ENCODE peak calls at places on chromosomes 12 and 14, in ten cellular contexts. Q, I, D, P, G, T, L, Y, M and B are unnamed samples.

GRCh38 chr14:67387195-67387594 is 24.8 kb downstream of the PLEK2 start:
- DNase-seq in Q (no peak), I (no peak), D (no peak), P (no peak), G (no peak), T (no peak), L (no peak), Y (no peak), M (peak), B (no peak)

GRCh38 chr14:31968912-31969311 is 108.2 kb upstream of the ARHGAP5 start:
- DNase-seq in Q (no peak), I (no peak), D (no peak), P (no peak), G (no peak), T (no peak), L (no peak), Y (no peak), M (no peak), B (no peak)

GRCh38 chr14:77036484-77037337 is 8.2 kb upstream of the IRF2BPL start:
- DNase-seq in Q (no peak), I (no peak), D (no peak), P (no peak), G (no peak), T (no peak), L (no peak), Y (no peak), M (no peak), B (no peak)

GRCh38 chr12:24066865-24067264 is 117.4 kb upstream of the SOX5 start:
- DNase-seq in Q (no peak), I (no peak), D (no peak), P (no peak), G (no peak), T (peak), L (no peak), Y (no peak), M (peak), B (peak)

GRCh38 chr12:121142171-121142950 is 9.7 kb downstream of the P2RX7 start:
- DNase-seq in Q (no peak), I (no peak), D (no peak), P (no peak), G (no peak), T (no peak), L (no peak), Y (no peak), M (no peak), B (no peak)

GRCh38 chr14:71636076-71636475 is 296.2 kb upstream of the RGS6 start:
- DNase-seq in Q (no peak), I (no peak), D (no peak), P (no peak), G (no peak), T (no peak), L (no peak), Y (no peak), M (no peak), B (no peak)

GRCh38 chr12:40788276-40788675 is 96.0 kb downstream of the CNTN1 start:
- DNase-seq in Q (no peak), I (no peak), D (no peak), P (no peak), G (peak), T (no peak), L (no peak), Y (no peak), M (no peak), B (no peak)

GRCh38 chr12:29414368-29414767 is 33.4 kb upstream of the ERGIC2 start:
- DNase-seq in Q (no peak), I (no peak), D (no peak), P (no peak), G (no peak), T (peak), L (no peak), Y (no peak), M (peak), B (peak)

DNA sequence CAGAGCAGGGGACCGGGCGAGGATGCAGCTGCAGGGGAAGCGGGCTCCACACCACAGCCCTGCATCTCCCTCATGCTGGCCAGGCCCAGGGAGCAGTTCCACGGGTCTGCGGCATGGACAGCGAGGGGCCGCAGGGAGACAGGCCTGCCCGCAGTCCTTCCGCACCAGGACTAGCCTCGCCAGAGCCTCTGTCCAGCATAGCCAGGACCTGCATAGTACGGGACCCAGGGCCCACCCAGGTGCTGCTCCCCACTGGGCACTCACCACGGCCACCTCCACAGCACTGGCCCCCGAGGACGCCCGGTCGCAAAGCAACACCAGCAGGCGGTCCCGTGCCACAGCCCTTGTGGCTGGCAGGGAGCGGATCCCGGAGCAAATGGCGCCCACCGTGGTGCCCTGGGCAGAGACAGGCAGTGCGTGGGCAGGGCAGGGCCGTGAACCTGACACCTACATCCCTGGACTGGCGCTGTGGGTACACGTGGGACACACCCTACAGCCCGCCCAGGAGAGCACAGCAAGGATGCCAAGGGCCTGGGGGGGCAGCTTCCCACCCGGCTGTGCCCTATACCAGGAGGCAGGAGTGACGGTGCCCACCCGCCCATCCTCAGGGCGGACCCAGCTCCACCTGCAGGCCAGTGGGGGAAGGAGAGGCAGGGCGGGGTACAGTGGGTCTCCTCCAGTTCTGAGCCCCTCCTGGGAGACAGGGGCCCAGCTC is 23.8 kb downstream of the JAG2 start:
- DNase-seq in Q (no peak), I (peak), D (no peak), P (no peak), G (no peak), T (no peak), L (peak), Y (no peak), M (no peak), B (no peak)
- TF ChIP-seq CTCF in Q (no peak), I (no peak), D (no peak), P (peak), G (no peak), T (no peak), L (no peak), Y (no peak), M (no peak), B (no peak)

GRCh38 chr12:50111693-50112455 is at the start of gene COX14:
- DNase-seq in Q (peak), I (peak), D (peak), P (peak), G (peak), T (peak), L (peak), Y (peak), M (peak), B (peak)

GRCh38 chr12:50110127-50110761 is 1.8 kb upstream of the COX14 start:
- DNase-seq in Q (peak), I (peak), D (peak), P (no peak), G (no peak), T (no peak), L (no peak), Y (peak), M (no peak), B (no peak)

GRCh38 chr12:50110762-50111416 is 1.1 kb upstream of the COX14 start:
- DNase-seq in Q (peak), I (peak), D (peak), P (no peak), G (no peak), T (peak), L (peak), Y (no peak), M (peak), B (no peak)

GRCh38 chr12:50111417-50111692 is 681 bp upstream of the COX14 start:
- DNase-seq in Q (no peak), I (no peak), D (no peak), P (no peak), G (no peak), T (no peak), L (no peak), Y (no peak), M (no peak), B (no peak)

GRCh38 chr12:50112456-50113218 is 601 bp downstream of the COX14 start:
- DNase-seq in Q (peak), I (no peak), D (no peak), P (no peak), G (no peak), T (no peak), L (no peak), Y (peak), M (no peak), B (no peak)
- TF ChIP-seq CTCF in Q (no peak), I (no peak), D (no peak), P (no peak), G (no peak), T (no peak), L (no peak), Y (no peak), M (no peak), B (no peak)

DNA sequence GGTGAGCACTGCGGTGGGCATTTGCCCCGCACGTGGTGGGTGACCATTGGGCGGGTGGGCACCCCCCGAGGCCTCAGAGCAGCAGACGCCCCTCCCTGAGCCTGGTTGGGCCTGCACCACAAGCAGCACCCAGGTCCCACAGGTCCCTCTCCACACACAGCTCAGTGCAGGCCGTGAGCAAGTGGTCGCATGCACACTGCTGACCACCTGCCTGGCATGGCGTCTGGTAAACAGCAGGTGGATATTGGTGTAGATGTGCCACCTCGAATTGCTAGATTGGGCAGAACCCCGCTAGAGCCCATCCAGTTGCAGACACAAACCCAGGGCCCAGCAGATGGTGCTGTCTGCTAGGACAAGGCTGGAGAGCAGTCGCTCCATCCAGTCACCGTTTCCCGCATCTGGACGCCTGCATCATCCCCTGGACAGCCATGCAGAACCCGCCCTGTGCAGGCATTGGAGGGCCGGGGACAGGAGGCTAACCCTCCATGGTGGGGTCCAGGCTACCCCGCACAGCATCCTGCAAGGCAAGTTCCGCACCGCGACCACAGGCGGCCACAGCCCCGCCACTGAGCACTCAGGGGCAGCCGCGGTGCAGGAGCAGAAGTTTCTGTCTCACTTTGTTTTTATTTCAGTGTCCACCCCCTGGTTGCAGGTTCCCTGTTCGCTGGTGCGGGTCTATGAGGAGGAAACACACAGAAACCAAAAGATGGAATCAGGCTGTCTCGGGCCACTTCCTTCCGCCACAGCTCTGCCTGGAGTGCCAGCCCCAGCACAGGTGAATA is 45.6 kb upstream of the RIMBP2 start:
- DNase-seq in Q (peak), I (peak), D (no peak), P (peak), G (peak), T (peak), L (no peak), Y (peak), M (peak), B (no peak)
- TF ChIP-seq CTCF in Q (no peak), I (peak), D (no peak), P (peak), G (peak), T (peak), L (no peak), Y (peak), M (peak), B (peak)

GRCh38 chr12:123387508-123388217 is 3.7 kb downstream of the KMT5A start:
- DNase-seq in Q (no peak), I (no peak), D (no peak), P (no peak), G (no peak), T (no peak), L (no peak), Y (no peak), M (no peak), B (no peak)

GRCh38 chr12:123389560-123390351 is 5.8 kb downstream of the KMT5A start:
- DNase-seq in Q (peak), I (peak), D (peak), P (no peak), G (no peak), T (no peak), L (peak), Y (no peak), M (no peak), B (no peak)

GRCh38 chr12:123390415-123391093 is 6.6 kb downstream of the KMT5A start:
- DNase-seq in Q (no peak), I (no peak), D (no peak), P (no peak), G (no peak), T (peak), L (no peak), Y (no peak), M (no peak), B (no peak)

GRCh38 chr12:123388948-123389559 is 5.1 kb downstream of the KMT5A start:
- DNase-seq in Q (no peak), I (no peak), D (no peak), P (no peak), G (no peak), T (no peak), L (no peak), Y (no peak), M (no peak), B (no peak)

DNA sequence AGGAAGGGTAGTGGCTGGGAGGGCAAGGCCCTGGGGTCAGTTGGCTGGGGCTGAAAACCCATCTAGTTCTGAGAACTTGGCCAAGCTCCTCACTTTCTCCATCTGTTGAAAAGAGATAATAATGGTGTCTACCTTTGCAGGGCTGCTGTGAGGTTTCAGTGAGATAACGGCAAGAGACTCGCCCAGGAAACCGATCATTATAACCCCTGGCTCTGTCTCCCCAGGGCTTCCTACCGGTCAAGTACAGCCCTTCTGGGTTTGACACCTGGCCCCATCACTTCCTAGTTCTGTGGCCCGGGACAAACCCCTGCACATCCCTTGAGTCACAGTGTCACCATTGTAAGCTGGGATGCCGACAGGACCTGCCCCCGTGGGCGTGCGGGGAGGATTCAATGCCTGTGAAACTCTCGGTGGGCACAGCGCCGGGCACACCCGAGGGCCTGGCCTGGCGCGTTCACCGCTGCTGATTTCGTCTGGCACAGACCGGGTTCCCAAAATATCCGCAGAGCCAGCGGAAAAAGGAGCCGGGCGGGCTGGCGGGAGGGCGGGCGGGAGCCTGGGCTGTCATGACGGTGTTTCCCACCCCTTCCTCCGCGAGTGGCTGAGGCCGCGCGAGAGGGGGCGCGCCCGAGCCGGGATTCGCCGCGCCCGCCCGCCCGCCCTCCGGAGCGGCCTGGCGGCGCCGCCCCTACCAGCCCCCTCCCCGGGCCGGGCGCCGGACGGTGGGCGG is 4.5 kb downstream of the KMT5A start:
- DNase-seq in Q (peak), I (peak), D (peak), P (no peak), G (peak), T (peak), L (peak), Y (no peak), M (peak), B (no peak)
- TF ChIP-seq CTCF in Q (no peak), I (no peak), D (no peak), P (no peak), G (no peak), T (no peak), L (no peak), Y (no peak), M (no peak), B (no peak)

DNA sequence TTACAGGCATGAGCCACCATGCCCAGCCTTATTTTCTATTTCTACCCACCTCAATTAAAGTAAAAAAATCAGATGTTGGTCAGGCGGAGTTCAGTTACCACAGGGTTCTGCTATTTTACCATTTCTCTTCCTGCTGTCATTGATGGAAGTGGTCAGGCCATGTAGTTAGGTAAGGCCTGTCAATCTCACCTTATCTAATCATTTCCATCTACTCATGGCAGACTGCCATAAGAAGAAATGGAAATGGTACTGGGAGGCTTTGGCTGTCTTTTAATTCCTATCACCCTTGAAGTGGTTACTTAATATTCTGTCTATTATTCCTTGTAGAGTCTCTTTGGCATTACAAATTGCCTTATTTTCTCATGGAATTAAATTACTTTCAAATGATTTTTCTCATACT is 198.5 kb downstream of the DACT1 start:
- DNase-seq in Q (no peak), I (no peak), D (no peak), P (no peak), G (no peak), T (no peak), L (no peak), Y (no peak), M (no peak), B (no peak)
- TF ChIP-seq CTCF in Q (no peak), I (no peak), D (no peak), P (no peak), G (no peak), T (no peak), L (no peak), Y (no peak), M (no peak), B (no peak)

GRCh38 chr12:104064031-104064841 is at the start of gene HCFC2:
- DNase-seq in Q (peak), I (peak), D (peak), P (peak), G (peak), T (peak), L (peak), Y (no peak), M (peak), B (peak)
- TF ChIP-seq CTCF in Q (no peak), I (no peak), D (no peak), P (no peak), G (no peak), T (no peak), L (no peak), Y (no peak), M (no peak), B (no peak)

DNA sequence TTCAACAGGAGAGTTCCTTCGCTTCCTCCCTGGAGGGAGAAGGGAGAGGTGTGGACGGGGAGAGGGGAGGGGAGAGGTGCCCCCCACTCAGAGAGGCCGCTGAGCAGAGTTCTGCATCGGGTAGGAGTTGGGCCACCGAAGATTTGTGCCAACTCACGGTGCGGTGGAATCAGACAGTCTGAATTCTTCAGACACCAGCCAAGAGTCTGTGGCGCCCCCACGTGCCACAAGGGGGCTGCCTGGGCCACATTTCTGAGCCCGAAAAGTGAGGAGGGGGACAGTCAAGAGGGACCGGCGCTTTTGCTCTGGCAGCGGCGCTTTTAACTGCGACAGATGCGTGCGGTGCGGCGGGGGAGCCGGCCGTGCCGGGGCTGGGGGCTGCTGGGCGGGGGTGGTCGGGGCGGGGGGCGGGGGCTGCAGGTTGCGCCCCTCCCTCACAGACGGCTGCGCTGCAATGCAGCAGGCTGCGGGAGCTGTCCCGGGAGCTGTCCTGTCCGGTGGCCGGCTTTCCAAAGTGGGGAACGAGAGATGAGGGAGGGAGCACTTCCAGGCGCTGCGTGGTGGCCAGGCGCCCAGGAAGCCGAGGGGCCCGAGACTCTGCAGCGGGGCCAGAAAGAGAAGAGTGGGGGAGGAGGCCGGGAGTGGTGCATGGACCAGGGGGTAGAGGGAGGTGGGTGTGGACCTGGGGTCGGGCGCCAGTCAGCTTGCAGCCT is 941 bp upstream of the RTL1 start:
- DNase-seq in Q (peak), I (no peak), D (no peak), P (no peak), G (no peak), T (no peak), L (peak), Y (no peak), M (no peak), B (no peak)
- TF ChIP-seq CTCF in Q (no peak), I (no peak), D (no peak), P (peak), G (no peak), T (no peak), L (no peak), Y (peak), M (peak), B (peak)

GRCh38 chr12:14111230-14111865 is 129.9 kb upstream of the GRIN2B start:
- DNase-seq in Q (no peak), I (no peak), D (no peak), P (peak), G (no peak), T (no peak), L (no peak), Y (no peak), M (no peak), B (no peak)
- TF ChIP-seq CTCF in Q (no peak), I (no peak), D (no peak), P (peak), G (no peak), T (no peak), L (no peak), Y (no peak), M (no peak), B (no peak)

GRCh38 chr14:79407572-79407971 is 803.7 kb downstream of the DIO2 start:
- DNase-seq in Q (no peak), I (no peak), D (no peak), P (no peak), G (no peak), T (no peak), L (no peak), Y (no peak), M (no peak), B (no peak)

GRCh38 chr14:79404874-79405273 is 806.4 kb downstream of the DIO2 start:
- DNase-seq in Q (no peak), I (no peak), D (no peak), P (no peak), G (no peak), T (no peak), L (no peak), Y (no peak), M (peak), B (no peak)

GRCh38 chr14:79411403-79412174 is 799.7 kb downstream of the DIO2 start:
- DNase-seq in Q (no peak), I (no peak), D (no peak), P (no peak), G (no peak), T (no peak), L (no peak), Y (no peak), M (peak), B (no peak)

GRCh38 chr14:79405511-79405910 is 805.8 kb downstream of the DIO2 start:
- DNase-seq in Q (no peak), I (no peak), D (no peak), P (no peak), G (no peak), T (no peak), L (no peak), Y (no peak), M (no peak), B (no peak)

GRCh38 chr14:79408696-79409095 is 802.6 kb downstream of the DIO2 start:
- DNase-seq in Q (no peak), I (no peak), D (no peak), P (no peak), G (no peak), T (no peak), L (no peak), Y (no peak), M (no peak), B (no peak)
- TF ChIP-seq CTCF in Q (no peak), I (no peak), D (no peak), P (no peak), G (no peak), T (no peak), L (no peak), Y (no peak), M (peak), B (no peak)

GRCh38 chr14:29900609-29901350 is 26.9 kb downstream of the PRKD1 start:
- DNase-seq in Q (no peak), I (no peak), D (no peak), P (no peak), G (no peak), T (no peak), L (no peak), Y (no peak), M (no peak), B (no peak)
- TF ChIP-seq CTCF in Q (no peak), I (no peak), D (no peak), P (no peak), G (no peak), T (no peak), L (no peak), Y (no peak), M (no peak), B (no peak)